ENCODE peak calls at places on chromosomes 6 and 20, in six cellular contexts. One of them, this sample, is unnamed.
A peak's percentile ranks its signal among the peaks of the same experiment; 100 is the strongest.

GRCh38 chr6:109073344-109074235 is 21.1 kb downstream of the SESN1 start:
- DNase-seq in H9: no peak
- DNase-seq in H1: no peak
- DNase-seq in mesendoderm: peak; percentile 75
- DNase-seq in mesenchymal stem cell: peak; percentile 78
- DNase-seq in neuronal stem cell: peak; percentile 70
- DNase-seq in this sample: peak; percentile 76

GRCh38 chr6:2790588-2790987 is 25.4 kb downstream of the WRNIP1 start:
- DNase-seq in H9: peak; percentile 79
- DNase-seq in H1: no peak
- DNase-seq in mesendoderm: peak; percentile 94
- DNase-seq in mesenchymal stem cell: peak; percentile 74
- DNase-seq in neuronal stem cell: no peak
- DNase-seq in this sample: peak; percentile 85

GRCh38 chr20:51287628-51288413 is 254.7 kb downstream of the NFATC2 start:
- DNase-seq in H9: no peak
- DNase-seq in H1: no peak
- DNase-seq in mesendoderm: no peak
- DNase-seq in mesenchymal stem cell: no peak
- DNase-seq in neuronal stem cell: no peak
- DNase-seq in this sample: no peak

GRCh38 chr6:170370413-170370812 is 63.9 kb downstream of the FAM120B start:
- DNase-seq in H9: no peak
- DNase-seq in H1: no peak
- DNase-seq in mesendoderm: no peak
- DNase-seq in mesenchymal stem cell: no peak
- DNase-seq in neuronal stem cell: no peak
- DNase-seq in this sample: no peak

GRCh38 chr6:29986199-29986598 is 43.9 kb downstream of the HLA-A start:
- DNase-seq in H9: no peak
- DNase-seq in H1: no peak
- DNase-seq in mesendoderm: no peak
- DNase-seq in mesenchymal stem cell: no peak
- DNase-seq in neuronal stem cell: no peak
- DNase-seq in this sample: no peak

GRCh38 chr20:24979036-24979960 is 13.3 kb downstream of the APMAP start:
- DNase-seq in H9: peak; percentile 10
- DNase-seq in H1: no peak
- DNase-seq in mesendoderm: no peak
- DNase-seq in mesenchymal stem cell: no peak
- DNase-seq in neuronal stem cell: no peak
- DNase-seq in this sample: no peak

GRCh38 chr20:10185741-10186558 is 32.7 kb upstream of the SNAP25 start:
- DNase-seq in H9: no peak
- DNase-seq in H1: no peak
- DNase-seq in mesendoderm: no peak
- DNase-seq in mesenchymal stem cell: no peak
- DNase-seq in neuronal stem cell: no peak
- DNase-seq in this sample: no peak

GRCh38 chr6:56772737-56773184 is 130.1 kb upstream of the DST start:
- DNase-seq in H9: peak; percentile 49
- DNase-seq in H1: no peak
- DNase-seq in mesendoderm: peak; percentile 90
- DNase-seq in mesenchymal stem cell: peak; percentile 77
- DNase-seq in neuronal stem cell: no peak
- DNase-seq in this sample: peak; percentile 93

GRCh38 chr6:4071330-4071729 is 7.6 kb downstream of the FAM217A start:
- DNase-seq in H9: no peak
- DNase-seq in H1: no peak
- DNase-seq in mesendoderm: no peak
- DNase-seq in mesenchymal stem cell: no peak
- DNase-seq in neuronal stem cell: no peak
- DNase-seq in this sample: no peak

DNA sequence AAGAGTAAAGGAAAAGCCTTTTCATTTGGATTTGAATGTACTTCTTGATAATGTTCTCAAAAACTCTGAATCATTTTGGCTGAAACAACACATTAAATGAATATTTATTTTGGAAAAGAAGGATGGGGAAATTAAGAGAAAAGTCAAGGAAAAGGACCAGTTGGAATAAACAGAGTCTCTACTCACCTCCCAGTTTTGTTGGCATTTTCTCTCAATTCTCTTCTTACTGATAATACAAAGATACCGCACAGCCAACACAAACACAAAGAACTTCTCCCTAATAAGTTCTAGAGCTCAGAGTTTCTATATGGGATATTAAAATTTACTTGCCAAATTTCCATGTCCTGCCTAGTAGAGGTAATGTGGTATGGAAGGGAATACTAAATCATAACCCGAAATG is 13.1 kb downstream of the EPM2A start:
- DNase-seq in H9: no peak
- DNase-seq in H1: no peak
- DNase-seq in mesendoderm: no peak
- DNase-seq in mesenchymal stem cell: no peak
- DNase-seq in neuronal stem cell: no peak
- DNase-seq in this sample: no peak
- H2BK15ac ChIP-seq in H9: no peak overlapping the region
- H2BK15ac ChIP-seq in H1: no peak overlapping the region
- H2BK15ac ChIP-seq in mesendoderm: no peak overlapping the region
- H2BK15ac ChIP-seq in mesenchymal stem cell: no peak overlapping the region
- H2BK15ac ChIP-seq in neuronal stem cell: no peak overlapping the region
- H2BK15ac ChIP-seq in this sample: no peak overlapping the region

DNA sequence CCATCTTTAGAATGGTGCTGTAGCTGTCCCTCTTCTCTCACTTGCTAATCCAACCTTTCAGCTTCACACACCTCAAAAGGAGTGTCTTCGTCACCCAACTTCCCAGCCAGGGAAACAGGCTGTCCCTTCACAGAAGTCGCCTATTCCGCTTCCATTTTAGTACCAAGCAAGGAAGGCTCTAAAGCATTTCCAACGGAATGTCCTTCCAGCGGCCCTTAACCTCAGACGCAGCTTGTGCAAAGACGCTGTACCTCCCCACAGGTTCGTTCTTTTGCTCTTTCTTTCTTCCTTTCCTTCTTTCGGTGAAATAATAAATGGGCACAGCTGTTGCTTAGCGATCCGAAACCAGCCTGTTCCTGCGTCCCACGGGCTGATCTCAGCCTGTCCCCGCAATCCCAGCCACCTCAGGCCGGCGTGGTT is 1.5 kb downstream of the PTPRT start:
- DNase-seq in H9: no peak
- DNase-seq in H1: no peak
- DNase-seq in mesendoderm: peak; percentile 28
- DNase-seq in mesenchymal stem cell: no peak
- DNase-seq in neuronal stem cell: no peak
- DNase-seq in this sample: no peak
- H3K23ac ChIP-seq in H9: no peak overlapping the region
- H3K23ac ChIP-seq in H1: no peak overlapping the region
- H3K23ac ChIP-seq in mesendoderm: no peak overlapping the region
- H3K23ac ChIP-seq in mesenchymal stem cell: no peak overlapping the region
- H3K23ac ChIP-seq in neuronal stem cell: no peak overlapping the region
- H3K23ac ChIP-seq in this sample: no peak overlapping the region

GRCh38 chr20:21181028-21181427 is 55.1 kb downstream of the KIZ start:
- DNase-seq in H9: no peak
- DNase-seq in H1: no peak
- DNase-seq in mesendoderm: no peak
- DNase-seq in mesenchymal stem cell: no peak
- DNase-seq in neuronal stem cell: no peak
- DNase-seq in this sample: no peak
- H2BK15ac ChIP-seq in H9: no peak overlapping the region
- H2BK15ac ChIP-seq in H1: no peak overlapping the region
- H2BK15ac ChIP-seq in mesendoderm: no peak overlapping the region
- H2BK15ac ChIP-seq in mesenchymal stem cell: no peak overlapping the region
- H2BK15ac ChIP-seq in neuronal stem cell: no peak overlapping the region
- H2BK15ac ChIP-seq in this sample: no peak overlapping the region

DNA sequence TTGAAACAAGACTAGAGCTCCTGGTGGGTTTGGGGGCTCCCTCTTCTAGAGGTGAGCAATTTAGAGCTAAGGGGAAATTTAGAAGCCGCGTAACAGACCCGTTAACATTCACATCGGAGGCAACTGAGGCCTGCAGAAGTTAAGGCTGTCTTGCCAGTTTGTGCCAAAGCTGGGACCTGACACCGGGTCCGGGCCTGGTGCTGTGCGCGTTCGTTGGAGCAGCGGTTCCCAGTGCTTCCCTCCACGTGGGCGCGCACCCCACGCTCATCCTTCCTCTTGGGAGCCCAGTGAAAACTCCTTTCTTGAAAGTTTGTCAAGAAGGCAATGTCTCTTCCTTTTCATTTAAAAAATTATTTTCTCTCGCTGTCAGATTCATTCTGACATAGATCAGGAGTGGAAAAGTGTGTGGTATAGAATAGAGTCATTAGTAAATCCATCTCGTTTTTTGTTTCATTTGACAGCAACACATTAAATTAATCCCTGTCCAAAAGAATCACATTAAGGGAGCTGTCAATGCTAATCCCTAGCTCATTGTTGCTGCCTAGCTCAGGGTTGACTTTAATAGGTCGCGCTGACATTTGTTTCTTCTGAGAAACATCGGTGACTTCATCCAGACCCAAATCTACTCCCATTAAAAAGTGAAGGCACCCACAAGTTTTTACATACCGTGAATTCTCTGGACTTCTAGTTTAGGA is 25.3 kb upstream of the MAP3K7 start:
- DNase-seq in H9: peak; percentile 46
- DNase-seq in H1: no peak
- DNase-seq in mesendoderm: peak; percentile 28
- DNase-seq in mesenchymal stem cell: no peak
- DNase-seq in neuronal stem cell: peak; percentile 29
- DNase-seq in this sample: no peak
- H3K23ac ChIP-seq in H9: no peak overlapping the region
- H3K23ac ChIP-seq in H1: no peak overlapping the region
- H3K23ac ChIP-seq in mesendoderm: peak overlapping the region; percentile 72
- H3K23ac ChIP-seq in mesenchymal stem cell: no peak overlapping the region
- H3K23ac ChIP-seq in neuronal stem cell: no peak overlapping the region
- H3K23ac ChIP-seq in this sample: no peak overlapping the region

GRCh38 chr6:41446132-41446531 is 100.0 kb upstream of the FOXP4 start:
- DNase-seq in H9: no peak
- DNase-seq in H1: no peak
- DNase-seq in mesendoderm: no peak
- DNase-seq in mesenchymal stem cell: no peak
- DNase-seq in neuronal stem cell: no peak
- DNase-seq in this sample: no peak
- H2BK15ac ChIP-seq in H9: no peak overlapping the region
- H2BK15ac ChIP-seq in H1: no peak overlapping the region
- H2BK15ac ChIP-seq in mesendoderm: no peak overlapping the region
- H2BK15ac ChIP-seq in mesenchymal stem cell: no peak overlapping the region
- H2BK15ac ChIP-seq in neuronal stem cell: no peak overlapping the region
- H2BK15ac ChIP-seq in this sample: no peak overlapping the region

This sample was measured in IMR-90.